ENCODE peak calls at places on chromosome 11, in five cellular contexts. One of them, this sample, is unnamed. For H3K27me3, the result is how much of the 10 kb centered on the place peaks cover.

GRCh38 chr11:116696381-116696941 is 76.3 kb downstream of the BUD13 start:
- DNase-seq in HCT116: no peak
- DNase-seq in fibroblast of lung: peak
- DNase-seq in endothelial cell of umbilical vein: no peak
- DNase-seq in dorsolateral prefrontal cortex: no peak
- DNase-seq in this sample: no peak

GRCh38 chr11:122758974-122759373 is 79.3 kb upstream of the CRTAM start:
- DNase-seq in fibroblast of lung: peak
- DNase-seq in HCT116: no peak
- DNase-seq in endothelial cell of umbilical vein: peak
- DNase-seq in dorsolateral prefrontal cortex: no peak
- DNase-seq in this sample: no peak

GRCh38 chr11:76738618-76739220 is 44.4 kb upstream of the TSKU start:
- DNase-seq in HCT116: no peak
- DNase-seq in dorsolateral prefrontal cortex: no peak
- DNase-seq in endothelial cell of umbilical vein: peak
- DNase-seq in fibroblast of lung: no peak
- DNase-seq in this sample: no peak

GRCh38 chr11:61820174-61820573 is 3.4 kb upstream of the FADS1 start:
- DNase-seq in fibroblast of lung: peak
- DNase-seq in dorsolateral prefrontal cortex: no peak
- DNase-seq in endothelial cell of umbilical vein: no peak
- DNase-seq in HCT116: no peak
- DNase-seq in this sample: no peak

GRCh38 chr11:5631969-5632635 is 7.3 kb downstream of the TRIM34 start:
- DNase-seq in dorsolateral prefrontal cortex: no peak
- DNase-seq in HCT116: no peak
- DNase-seq in endothelial cell of umbilical vein: no peak
- DNase-seq in fibroblast of lung: no peak
- DNase-seq in this sample: no peak

GRCh38 chr11:44351898-44352498 is 42.1 kb upstream of the ALX4 start:
- DNase-seq in dorsolateral prefrontal cortex: no peak
- DNase-seq in fibroblast of lung: no peak
- DNase-seq in HCT116: peak
- DNase-seq in endothelial cell of umbilical vein: no peak
- DNase-seq in this sample: no peak

GRCh38 chr11:118615282-118615979 is 8.0 kb downstream of the PHLDB1 start:
- DNase-seq in dorsolateral prefrontal cortex: no peak
- DNase-seq in endothelial cell of umbilical vein: no peak
- DNase-seq in HCT116: no peak
- DNase-seq in fibroblast of lung: peak
- DNase-seq in this sample: no peak

GRCh38 chr11:68047437-68048290 is 8.8 kb downstream of the TCIRG1 start:
- DNase-seq in fibroblast of lung: no peak
- DNase-seq in HCT116: no peak
- DNase-seq in endothelial cell of umbilical vein: no peak
- DNase-seq in dorsolateral prefrontal cortex: no peak
- DNase-seq in this sample: no peak

GRCh38 chr11:11969380-11970215 is 38.8 kb downstream of the DKK3 start:
- DNase-seq in fibroblast of lung: no peak
- DNase-seq in HCT116: no peak
- DNase-seq in dorsolateral prefrontal cortex: peak
- DNase-seq in endothelial cell of umbilical vein: no peak
- DNase-seq in this sample: no peak

GRCh38 chr11:33606762-33607161 is 93.9 kb downstream of the C11orf91 start:
- DNase-seq in dorsolateral prefrontal cortex: no peak
- DNase-seq in HCT116: no peak
- DNase-seq in endothelial cell of umbilical vein: no peak
- DNase-seq in fibroblast of lung: no peak
- DNase-seq in this sample: no peak

DNA sequence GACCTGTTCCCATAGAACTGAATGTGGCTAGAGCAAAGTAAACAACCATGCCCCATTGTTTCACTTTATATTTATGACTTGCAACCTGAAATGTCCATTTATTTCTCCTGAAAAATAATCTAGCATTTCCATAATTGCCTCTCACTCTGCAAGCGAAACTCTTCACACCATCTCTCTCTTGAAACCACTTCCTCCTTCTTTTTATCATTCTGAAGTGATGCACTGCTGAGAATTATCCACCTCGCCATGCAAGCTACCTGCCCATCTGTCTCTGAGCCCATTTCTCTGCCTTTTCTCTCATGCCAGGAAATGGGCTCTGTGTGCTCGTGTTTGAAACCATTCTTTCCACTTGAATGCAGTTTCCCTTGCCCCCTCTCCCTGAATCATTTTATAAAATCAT is 13.5 kb downstream of the MRGPRX3 start:
- DNase-seq in endothelial cell of umbilical vein: no peak
- DNase-seq in dorsolateral prefrontal cortex: no peak
- DNase-seq in fibroblast of lung: no peak
- DNase-seq in HCT116: no peak
- DNase-seq in this sample: no peak
- H3K27me3 ChIP-seq in endothelial cell of umbilical vein: under half
- H3K27me3 ChIP-seq in dorsolateral prefrontal cortex: under half
- H3K27me3 ChIP-seq in fibroblast of lung: under half
- H3K27me3 ChIP-seq in HCT116: under half
- H3K27me3 ChIP-seq in this sample: under half

GRCh38 chr11:119885861-119886567 is 157.0 kb upstream of the NECTIN1 start:
- DNase-seq in endothelial cell of umbilical vein: no peak
- DNase-seq in dorsolateral prefrontal cortex: no peak
- DNase-seq in fibroblast of lung: no peak
- DNase-seq in HCT116: no peak
- DNase-seq in this sample: no peak
- H3K27me3 ChIP-seq in endothelial cell of umbilical vein: under half
- H3K27me3 ChIP-seq in dorsolateral prefrontal cortex: under half
- H3K27me3 ChIP-seq in fibroblast of lung: under half
- H3K27me3 ChIP-seq in HCT116: half or more
- H3K27me3 ChIP-seq in this sample: under half

GRCh38 chr11:16604784-16605439 is 133.5 kb upstream of the C11orf58 start:
- DNase-seq in HCT116: no peak
- DNase-seq in dorsolateral prefrontal cortex: no peak
- DNase-seq in endothelial cell of umbilical vein: peak
- DNase-seq in fibroblast of lung: peak
- DNase-seq in this sample: no peak
- H3K27me3 ChIP-seq in HCT116: half or more
- H3K27me3 ChIP-seq in dorsolateral prefrontal cortex: half or more
- H3K27me3 ChIP-seq in endothelial cell of umbilical vein: under half
- H3K27me3 ChIP-seq in fibroblast of lung: under half
- H3K27me3 ChIP-seq in this sample: under half

DNA sequence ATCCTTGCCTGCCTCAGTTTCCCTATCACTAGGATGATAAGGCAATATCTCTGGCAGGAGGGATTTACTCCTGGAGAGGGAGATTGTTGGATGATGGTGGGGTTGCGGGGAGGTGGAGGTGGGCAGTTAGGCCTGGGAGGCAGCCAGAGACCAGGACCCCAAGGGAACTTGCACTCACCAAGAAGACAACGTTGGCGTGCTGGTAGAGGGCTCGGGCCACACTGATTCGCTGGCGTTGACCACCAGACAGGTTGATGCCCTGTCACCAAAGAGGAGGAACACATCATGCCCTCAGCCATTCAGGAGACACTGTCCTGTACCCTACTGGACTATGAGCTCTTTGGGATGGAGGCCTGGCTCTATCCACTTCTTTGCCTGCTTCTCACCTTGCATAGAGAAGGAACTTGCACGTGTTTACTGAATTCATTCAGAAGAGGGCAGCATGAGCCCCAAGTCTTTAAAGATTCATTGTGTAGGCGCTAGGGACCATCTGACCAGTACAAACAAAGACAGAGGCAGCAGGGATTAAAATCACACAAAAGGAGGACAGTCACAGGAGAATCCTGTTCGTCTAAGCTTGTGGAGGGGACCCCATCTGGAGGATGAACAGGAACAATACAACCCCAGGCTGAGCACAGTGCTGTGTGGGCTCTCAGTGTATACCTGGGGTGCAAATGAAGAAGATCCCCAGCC is 24.2 kb upstream of the KCNJ11 start:
- DNase-seq in fibroblast of lung: no peak
- DNase-seq in endothelial cell of umbilical vein: no peak
- DNase-seq in HCT116: no peak
- DNase-seq in dorsolateral prefrontal cortex: no peak
- DNase-seq in this sample: no peak
- H3K27me3 ChIP-seq in fibroblast of lung: under half
- H3K27me3 ChIP-seq in endothelial cell of umbilical vein: under half
- H3K27me3 ChIP-seq in HCT116: under half
- H3K27me3 ChIP-seq in dorsolateral prefrontal cortex: under half
- H3K27me3 ChIP-seq in this sample: under half

DNA sequence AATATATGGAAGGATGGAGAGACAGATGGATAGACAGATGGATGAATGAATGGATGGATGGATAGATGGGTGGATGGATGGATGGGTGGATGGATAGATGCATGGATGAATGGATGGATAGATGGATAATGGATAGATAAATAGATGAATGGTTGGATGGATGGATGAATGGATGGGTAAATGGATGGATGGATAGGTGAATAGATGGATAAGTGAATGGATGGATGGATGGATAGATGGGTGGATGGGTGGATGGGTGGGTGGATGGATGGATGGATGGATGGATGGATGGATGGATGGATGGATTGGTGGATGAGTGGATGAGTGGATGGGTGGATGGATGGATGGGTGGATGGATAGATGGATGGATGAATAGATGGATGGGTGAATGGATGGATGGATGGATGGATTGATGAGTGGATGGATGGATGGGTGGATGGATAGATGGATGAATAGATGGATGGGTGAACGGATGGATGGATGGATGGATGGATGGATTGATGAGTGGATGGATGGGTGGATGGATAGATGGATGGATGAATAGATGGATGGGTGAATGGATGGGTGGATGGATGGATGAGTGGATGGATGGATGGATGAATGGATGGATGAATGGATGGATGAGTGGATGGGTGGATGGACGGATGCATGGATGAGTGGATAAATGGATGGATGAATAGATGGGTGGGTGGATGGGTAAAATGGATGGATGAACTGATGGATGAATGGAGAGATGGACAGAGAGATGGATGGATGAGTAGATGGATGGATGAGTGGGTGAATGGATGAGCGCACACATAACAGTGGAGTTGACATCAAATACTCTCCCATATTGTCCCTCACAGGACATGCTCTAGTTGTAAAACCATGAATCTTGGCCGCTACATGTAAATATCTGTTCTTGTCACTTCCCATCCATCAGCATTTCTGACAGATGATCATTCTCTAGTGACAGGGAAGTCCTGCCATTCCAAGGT is 8.8 kb downstream of the LSP1 start:
- DNase-seq in endothelial cell of umbilical vein: no peak
- DNase-seq in fibroblast of lung: no peak
- DNase-seq in dorsolateral prefrontal cortex: no peak
- DNase-seq in HCT116: no peak
- DNase-seq in this sample: no peak
- H3K27me3 ChIP-seq in endothelial cell of umbilical vein: under half
- H3K27me3 ChIP-seq in fibroblast of lung: under half
- H3K27me3 ChIP-seq in dorsolateral prefrontal cortex: under half
- H3K27me3 ChIP-seq in HCT116: under half
- H3K27me3 ChIP-seq in this sample: under half

DNA sequence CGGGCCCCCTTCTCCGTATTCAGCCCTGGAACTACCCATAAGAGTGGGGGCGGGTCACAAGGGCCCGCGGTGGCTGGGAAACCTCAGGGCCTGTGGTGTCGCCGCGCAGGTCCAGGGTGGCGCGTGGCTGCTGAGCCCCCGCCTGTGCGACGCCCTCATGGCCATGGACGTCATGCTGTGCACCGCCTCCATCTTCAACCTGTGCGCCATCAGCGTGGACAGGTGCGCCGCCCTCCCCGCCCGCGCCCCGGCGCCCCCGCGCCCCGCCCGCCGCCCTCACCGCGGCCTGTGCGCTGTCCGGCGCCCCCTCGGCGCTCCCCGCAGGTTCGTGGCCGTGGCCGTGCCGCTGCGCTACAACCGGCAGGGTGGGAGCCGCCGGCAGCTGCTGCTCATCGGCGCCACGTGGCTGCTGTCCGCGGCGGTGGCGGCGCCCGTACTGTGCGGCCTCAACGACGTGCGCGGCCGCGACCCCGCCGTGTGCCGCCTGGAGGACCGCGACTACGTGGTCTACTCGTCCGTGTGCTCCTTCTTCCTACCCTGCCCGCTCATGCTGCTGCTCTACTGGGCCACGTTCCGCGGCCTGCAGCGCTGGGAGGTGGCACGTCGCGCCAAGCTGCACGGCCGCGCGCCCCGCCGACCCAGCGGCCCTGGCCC is 2.4 kb downstream of the DRD4 start:
- DNase-seq in fibroblast of lung: no peak
- DNase-seq in dorsolateral prefrontal cortex: no peak
- DNase-seq in endothelial cell of umbilical vein: no peak
- DNase-seq in HCT116: no peak
- DNase-seq in this sample: no peak
- H3K27me3 ChIP-seq in fibroblast of lung: under half
- H3K27me3 ChIP-seq in dorsolateral prefrontal cortex: under half
- H3K27me3 ChIP-seq in endothelial cell of umbilical vein: under half
- H3K27me3 ChIP-seq in HCT116: under half
- H3K27me3 ChIP-seq in this sample: under half

GRCh38 chr11:129402196-129402595 is 26.5 kb downstream of the BARX2 start:
- DNase-seq in fibroblast of lung: no peak
- DNase-seq in dorsolateral prefrontal cortex: no peak
- DNase-seq in endothelial cell of umbilical vein: no peak
- DNase-seq in HCT116: no peak
- DNase-seq in this sample: no peak
- H3K27me3 ChIP-seq in fibroblast of lung: under half
- H3K27me3 ChIP-seq in dorsolateral prefrontal cortex: under half
- H3K27me3 ChIP-seq in endothelial cell of umbilical vein: under half
- H3K27me3 ChIP-seq in HCT116: under half
- H3K27me3 ChIP-seq in this sample: under half

GRCh38 chr11:2836335-2837095 is 49.1 kb downstream of the CDKN1C start:
- DNase-seq in HCT116: no peak
- DNase-seq in fibroblast of lung: no peak
- DNase-seq in endothelial cell of umbilical vein: no peak
- DNase-seq in dorsolateral prefrontal cortex: no peak
- DNase-seq in this sample: no peak

GRCh38 chr11:2834893-2835767 is 50.4 kb downstream of the CDKN1C start:
- DNase-seq in endothelial cell of umbilical vein: no peak
- DNase-seq in HCT116: no peak
- DNase-seq in fibroblast of lung: peak
- DNase-seq in dorsolateral prefrontal cortex: no peak
- DNase-seq in this sample: no peak

GRCh38 chr11:2837096-2837601 is 48.4 kb downstream of the CDKN1C start:
- DNase-seq in fibroblast of lung: no peak
- DNase-seq in dorsolateral prefrontal cortex: no peak
- DNase-seq in endothelial cell of umbilical vein: no peak
- DNase-seq in HCT116: peak
- DNase-seq in this sample: no peak

GRCh38 chr11:2833938-2834892 is 51.4 kb downstream of the CDKN1C start:
- DNase-seq in fibroblast of lung: no peak
- DNase-seq in endothelial cell of umbilical vein: no peak
- DNase-seq in dorsolateral prefrontal cortex: no peak
- DNase-seq in HCT116: no peak
- DNase-seq in this sample: no peak

GRCh38 chr11:2835768-2836150 is 49.8 kb downstream of the CDKN1C start:
- DNase-seq in fibroblast of lung: no peak
- DNase-seq in dorsolateral prefrontal cortex: no peak
- DNase-seq in HCT116: no peak
- DNase-seq in endothelial cell of umbilical vein: no peak
- DNase-seq in this sample: no peak
- H3K27me3 ChIP-seq in fibroblast of lung: under half
- H3K27me3 ChIP-seq in dorsolateral prefrontal cortex: under half
- H3K27me3 ChIP-seq in HCT116: under half
- H3K27me3 ChIP-seq in endothelial cell of umbilical vein: under half
- H3K27me3 ChIP-seq in this sample: under half

GRCh38 chr11:72673284-72673942 is 809 bp downstream of the PDE2A start:
- DNase-seq in dorsolateral prefrontal cortex: no peak
- DNase-seq in HCT116: no peak
- DNase-seq in fibroblast of lung: no peak
- DNase-seq in endothelial cell of umbilical vein: no peak
- DNase-seq in this sample: no peak
- H3K27me3 ChIP-seq in dorsolateral prefrontal cortex: under half
- H3K27me3 ChIP-seq in HCT116: half or more
- H3K27me3 ChIP-seq in fibroblast of lung: half or more
- H3K27me3 ChIP-seq in endothelial cell of umbilical vein: under half
- H3K27me3 ChIP-seq in this sample: half or more